ENCODE peak calls at places on chromosomes 11 and 22, in ten cellular contexts. C is NCI-H774; B is left colon; H is EL; Q is CD8-positive, alpha-beta T cell; J is GM23248; I is NCI-H1092 treated with DMSO at 0.1 percent for 48 hours; K is anterior cingulate cortex; L is HCEC 1CT; Z is AG20443. N is an unnamed sample.

GRCh38 chr11:74154621-74155281 is 16.1 kb downstream of the C2CD3 start:
- DNase-seq in C (no peak), J (peak; percentile 32), Q (no peak), K (no peak), I (no peak), B (no peak), Z (no peak), L (peak; percentile 39), H (peak; percentile 57), N (no peak)

GRCh38 chr11:44753965-44754645 is 27.3 kb downstream of the TSPAN18 start:
- DNase-seq in H (no peak), J (no peak), K (no peak), Q (no peak), Z (peak; percentile 41), L (no peak), I (no peak), C (no peak), B (no peak), N (no peak)

GRCh38 chr22:41969110-41969646 is at the start of gene SEPTIN3:
- DNase-seq in H (no peak), I (no peak), J (no peak), B (no peak), L (no peak), Q (no peak), Z (no peak), K (no peak), C (no peak), N (no peak)

GRCh38 chr22:50191041-50191740 is 5.5 kb downstream of the TRABD start:
- DNase-seq in B (peak; percentile 60), H (no peak), C (no peak), L (no peak), Q (peak; percentile 94), I (no peak), J (no peak), K (no peak), Z (no peak), N (peak; percentile 50)

GRCh38 chr22:37782340-37783168 is 25.2 kb upstream of the GCAT start:
- DNase-seq in I (no peak), C (no peak), Q (no peak), K (no peak), J (peak; percentile 70), B (peak; percentile 34), H (peak; percentile 92), Z (peak; percentile 69), L (peak; percentile 63), N (no peak)

GRCh38 chr11:67372232-67372992 is 986 bp downstream of the CLCF1 start:
- DNase-seq in K (no peak), I (no peak), Z (peak; percentile 49), J (peak; percentile 48), B (peak; percentile 66), H (peak; percentile 24), Q (no peak), C (no peak), L (no peak), N (no peak)

GRCh38 chr22:17746916-17747315 is 27.4 kb downstream of the BID start:
- DNase-seq in C (no peak), H (no peak), B (no peak), I (no peak), J (no peak), L (no peak), Z (no peak), Q (no peak), K (no peak), N (no peak)

GRCh38 chr22:25085930-25086901 is 113.4 kb upstream of the CRYBB3 start:
- DNase-seq in L (no peak), Q (no peak), C (no peak), I (no peak), K (no peak), J (no peak), H (no peak), Z (no peak), B (no peak), N (no peak)

GRCh38 chr11:75656044-75656726 is 12.7 kb downstream of the MAP6 start:
- DNase-seq in B (no peak), I (no peak), Q (no peak), H (peak; percentile 61), J (no peak), K (no peak), Z (peak; percentile 43), L (no peak), C (no peak), N (no peak)

GRCh38 chr11:132784441-132784840 is 747.9 kb downstream of the OPCML start:
- DNase-seq in Z (peak; percentile 21), H (peak; percentile 39), Q (no peak), L (no peak), C (no peak), B (no peak), K (no peak), J (peak; percentile 33), I (no peak), N (no peak)

GRCh38 chr11:33329705-33330329 is 72.6 kb downstream of the HIPK3 start:
- DNase-seq in C (no peak), B (peak; percentile 39), J (peak; percentile 75), Q (peak; percentile 44), I (peak; percentile 55), L (peak; percentile 70), H (peak; percentile 59), K (peak; percentile 47), Z (peak; percentile 56), N (peak; percentile 63)

GRCh38 chr11:110128161-110128560 is 35.0 kb downstream of the ZC3H12C start:
- DNase-seq in C (peak; percentile 35), J (peak; percentile 50), B (no peak), H (no peak), I (peak; percentile 67), K (no peak), Q (no peak), Z (peak; percentile 41), L (peak; percentile 49), N (no peak)

GRCh38 chr22:19691721-19692341 is 22.5 kb upstream of the SEPTIN5 start:
- DNase-seq in C (no peak), H (peak; percentile 41), B (no peak), I (no peak), Q (no peak), L (peak; percentile 3), J (peak; percentile 71), K (no peak), Z (peak; percentile 72), N (no peak)

GRCh38 chr11:32792111-32792947 is 2.1 kb downstream of the CCDC73 start:
- DNase-seq in Q (no peak), B (no peak), Z (no peak), L (no peak), H (no peak), K (no peak), C (no peak), J (no peak), I (no peak), N (no peak)

GRCh38 chr11:39806652-39807051 is 1652.8 kb downstream of the LRRC4C start:
- DNase-seq in B (no peak), Q (no peak), C (no peak), L (no peak), J (no peak), K (no peak), Z (no peak), I (no peak), H (no peak), N (no peak)

GRCh38 chr11:5258543-5259262 is 4.1 kb upstream of the HBG2 start:
- DNase-seq in C (no peak), L (no peak), K (no peak), Q (no peak), I (no peak), H (peak; percentile 9), Z (no peak), B (no peak), J (no peak), N (no peak)